ENCODE peak calls at places on chromosomes 13 and 19, in four cellular contexts. Z, C, J and P are unnamed samples.

GRCh38 chr19:41811036-41811435 is 14.6 kb downstream of the CEACAM3 start:
- DNase-seq in Z (no peak), C (no peak), J (no peak), P (no peak)

GRCh38 chr13:67410645-67411044 is 180.5 kb upstream of the PCDH9 start:
- DNase-seq in Z (no peak), C (no peak), J (no peak), P (no peak)

GRCh38 chr19:13796301-13797057 is 1.2 kb downstream of the ZSWIM4 start:
- DNase-seq in Z (peak), C (no peak), J (peak), P (peak)

GRCh38 chr19:35260694-35261304 is 8.0 kb upstream of the USF2 start:
- DNase-seq in Z (no peak), C (no peak), J (no peak), P (peak)

GRCh38 chr19:28137772-28138171 is 1075.2 kb downstream of the UQCRFS1 start:
- DNase-seq in Z (no peak), C (no peak), J (no peak), P (no peak)

GRCh38 chr13:90632184-90632583 is 715.3 kb upstream of the MIR17HG start:
- DNase-seq in Z (no peak), C (no peak), J (no peak), P (no peak)

GRCh38 chr19:7471696-7472620 is 16.9 kb downstream of the PEX11G start:
- DNase-seq in Z (no peak), C (no peak), J (no peak), P (no peak)

GRCh38 chr13:94263038-94263437 is 216.4 kb downstream of the DCT start:
- DNase-seq in Z (no peak), C (no peak), J (peak), P (no peak)

GRCh38 chr19:13835791-13836723 is 40.8 kb downstream of the ZSWIM4 start:
- DNase-seq in Z (no peak), C (no peak), J (no peak), P (no peak)

GRCh38 chr19:13269348-13269747 is 119.1 kb downstream of the IER2 start:
- DNase-seq in Z (no peak), C (no peak), J (no peak), P (no peak)

GRCh38 chr19:18741566-18742121 is 49.5 kb downstream of the COMP start:
- DNase-seq in Z (no peak), C (no peak), J (peak), P (no peak)

GRCh38 chr13:40232321-40232720 is 434.1 kb downstream of the FOXO1 start:
- DNase-seq in Z (no peak), C (no peak), J (no peak), P (no peak)

GRCh38 chr13:109677206-109677605 is 109.2 kb downstream of the IRS2 start:
- DNase-seq in Z (no peak), C (no peak), J (no peak), P (no peak)

GRCh38 chr19:42216653-42217521 is 590 bp downstream of the DEDD2 start:
- DNase-seq in Z (peak), C (no peak), J (peak), P (peak)

GRCh38 chr13:50224534-50224933 is 209.3 kb downstream of the KCNRG start:
- DNase-seq in Z (no peak), C (no peak), J (no peak), P (no peak)

GRCh38 chr19:4969772-4970531 is 1.0 kb downstream of the KDM4B start:
- DNase-seq in Z (no peak), C (peak), J (no peak), P (no peak)

GRCh38 chr13:79295906-79296564 is 110.0 kb downstream of the RBM26 start:
- DNase-seq in Z (no peak), C (no peak), J (no peak), P (no peak)

DNA sequence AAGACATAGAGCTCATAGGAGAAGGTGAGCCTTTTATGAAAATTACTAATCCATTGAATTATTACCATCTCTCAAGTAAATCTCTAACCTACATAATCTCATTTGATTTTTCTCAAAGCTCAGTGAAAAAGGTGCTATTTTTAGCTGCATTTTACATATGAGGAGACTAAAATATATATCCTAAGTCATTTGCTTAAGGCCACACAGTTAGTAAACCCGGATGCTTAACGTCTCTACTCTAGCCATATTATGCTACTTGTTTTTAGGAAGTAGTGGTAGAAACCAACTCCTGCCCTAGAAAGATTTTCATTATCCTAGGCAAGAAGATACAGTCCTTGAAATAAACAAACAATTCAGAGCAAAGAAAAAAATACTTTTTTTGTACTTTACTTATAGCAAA is 108.9 kb downstream of the RBM26 start:
- DNase-seq in Z (no peak), C (no peak), J (no peak), P (no peak)
- TF ChIP-seq ETV6 in Z (no peak), C (no peak), J (no peak), P (no peak)

GRCh38 chr13:41315466-41316047 is 4.5 kb downstream of the NAA16 start:
- DNase-seq in Z (no peak), C (no peak), J (no peak), P (no peak)

GRCh38 chr13:41311607-41312500 is 787 bp downstream of the NAA16 start:
- DNase-seq in Z (no peak), C (no peak), J (peak), P (peak)

GRCh38 chr13:41313659-41314197 is 2.7 kb downstream of the NAA16 start:
- DNase-seq in Z (no peak), C (no peak), J (no peak), P (no peak)

GRCh38 chr13:41313117-41313516 is 2.0 kb downstream of the NAA16 start:
- DNase-seq in Z (no peak), C (no peak), J (no peak), P (no peak)

DNA sequence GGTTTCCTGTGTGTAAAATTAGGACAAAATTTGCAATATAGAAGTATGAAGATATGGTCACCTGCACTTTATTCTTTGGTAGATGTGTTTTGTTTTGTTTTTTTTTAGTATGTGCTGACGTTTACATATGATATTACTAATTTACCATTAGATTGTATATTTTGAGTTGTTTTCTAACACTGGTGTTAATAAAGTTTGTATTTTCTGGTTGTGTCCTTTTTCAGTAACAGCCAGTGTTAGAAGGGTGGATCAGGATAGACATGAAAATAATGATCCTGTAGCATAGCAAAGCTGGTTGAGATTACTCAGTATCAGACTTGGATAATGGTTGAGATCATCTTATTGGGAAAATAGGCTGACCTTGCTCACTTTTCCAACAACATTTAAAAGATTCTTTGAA is 6.2 kb downstream of the NAA16 start:
- DNase-seq in Z (no peak), C (no peak), J (no peak), P (no peak)
- TF ChIP-seq USF2 in Z (no peak), C (no peak), J (no peak), P (no peak)

DNA sequence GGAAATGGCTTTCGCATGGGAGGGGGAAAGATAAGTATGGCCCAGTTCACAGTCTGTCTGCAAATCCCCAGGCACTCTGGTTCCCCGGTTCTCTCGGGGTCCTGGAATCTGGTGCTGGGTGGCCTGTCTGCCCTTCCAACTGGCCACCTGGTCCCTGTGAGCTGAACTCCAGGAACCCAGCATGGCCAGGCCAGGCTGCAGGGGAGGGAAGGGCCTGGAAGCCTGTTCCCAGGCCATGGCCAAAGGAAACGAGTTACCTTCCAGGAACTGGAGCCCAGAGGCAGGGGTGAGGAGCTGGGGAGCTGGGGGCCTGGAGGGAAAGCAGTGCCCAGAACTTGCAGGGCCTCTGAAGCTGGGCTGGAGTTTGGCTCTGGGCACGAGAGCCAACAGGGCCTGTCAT is 19.1 kb upstream of the PNMA8C start:
- DNase-seq in Z (no peak), C (no peak), J (no peak), P (no peak)
- TF ChIP-seq ETV6 in Z (no peak), C (no peak), J (no peak), P (no peak)

DNA sequence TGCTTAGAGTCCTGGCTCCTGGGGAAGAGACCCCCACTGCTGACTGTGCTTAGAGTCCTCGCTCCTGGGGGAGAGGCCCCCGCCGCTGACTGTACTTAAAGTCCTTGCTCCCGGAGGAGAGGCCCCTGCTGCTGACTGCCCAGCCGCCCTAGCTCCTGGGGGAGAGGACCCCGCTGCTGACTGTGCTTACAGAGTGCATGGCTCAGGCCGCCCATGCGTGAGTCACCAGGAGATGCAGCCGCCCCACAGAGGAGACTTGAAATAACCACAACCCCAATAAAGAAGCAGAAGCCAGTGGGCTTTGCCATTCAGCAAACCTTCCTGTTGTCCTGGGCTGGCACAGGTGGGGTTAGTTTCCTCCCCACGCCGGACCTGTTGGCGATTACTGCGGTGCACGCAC is 79.2 kb upstream of the C13orf46 start:
- DNase-seq in Z (no peak), C (no peak), J (no peak), P (no peak)
- TF ChIP-seq USF2 in Z (no peak), C (no peak), J (no peak), P (no peak)